ENCODE peak calls at places on chromosomes 11 and 22, in seven cellular contexts. V, H, O, N, E, D and S are unnamed samples.

GRCh38 chr11:28537822-28538221 is 429.6 kb downstream of the METTL15 start:
- DNase-seq in V (no peak), H (peak; percentile 21), O (no peak), N (no peak), E (no peak), D (no peak), S (no peak)

GRCh38 chr11:848988-849824 is 6.6 kb downstream of the TSPAN4 start:
- DNase-seq in V (no peak), H (no peak), O (peak; percentile 28), N (peak; percentile 58), E (no peak), D (no peak), S (no peak)

GRCh38 chr11:106733518-106734162 is 284.6 kb downstream of the GUCY1A2 start:
- DNase-seq in V (no peak), H (peak; percentile 64), O (no peak), N (no peak), E (no peak), D (no peak), S (no peak)

GRCh38 chr11:66789097-66789890 is 53.9 kb upstream of the RCE1 start:
- DNase-seq in V (no peak), H (peak; percentile 17), O (no peak), N (peak; percentile 48), E (no peak), D (peak; percentile 94), S (peak; percentile 50)

GRCh38 chr11:120023120-120023519 is 114.8 kb downstream of the TRIM29 start:
- DNase-seq in V (no peak), H (no peak), O (no peak), N (no peak), E (no peak), D (no peak), S (no peak)

GRCh38 chr11:6418958-6419611 is at the start of gene APBB1:
- DNase-seq in V (no peak), H (peak; percentile 59), O (peak; percentile 36), N (peak; percentile 88), E (no peak), D (no peak), S (no peak)

GRCh38 chr11:80104196-80104595 is 663.4 kb upstream of the TENM4 start:
- DNase-seq in V (no peak), H (no peak), O (no peak), N (no peak), E (no peak), D (no peak), S (no peak)

GRCh38 chr11:42778193-42778592 is 533.6 kb upstream of the API5 start:
- DNase-seq in V (no peak), H (no peak), O (no peak), N (no peak), E (no peak), D (no peak), S (no peak)

GRCh38 chr11:22407899-22408298 is 69.7 kb downstream of the SLC17A6 start:
- DNase-seq in V (no peak), H (no peak), O (no peak), N (no peak), E (no peak), D (no peak), S (no peak)

GRCh38 chr11:78684377-78684776 is 109.7 kb upstream of the NARS2 start:
- DNase-seq in V (no peak), H (no peak), O (no peak), N (no peak), E (no peak), D (no peak), S (no peak)

GRCh38 chr11:35932641-35933571 is 11.0 kb upstream of the LDLRAD3 start:
- DNase-seq in V (no peak), H (peak; percentile 5), O (no peak), N (no peak), E (no peak), D (peak; percentile 95), S (no peak)

GRCh38 chr11:74522776-74523175 is 29.3 kb upstream of the LIPT2 start:
- DNase-seq in V (no peak), H (no peak), O (no peak), N (no peak), E (no peak), D (no peak), S (no peak)

GRCh38 chr11:112523477-112523876 is 262.8 kb upstream of the PLET1 start:
- DNase-seq in V (no peak), H (no peak), O (no peak), N (no peak), E (no peak), D (no peak), S (no peak)

GRCh38 chr11:120824242-120824641 is 199.7 kb upstream of the TBCEL start:
- DNase-seq in V (no peak), H (no peak), O (no peak), N (no peak), E (no peak), D (no peak), S (no peak)

GRCh38 chr22:48755332-48755949 is 1072.2 kb downstream of the BRD1 start:
- DNase-seq in V (no peak), H (no peak), O (no peak), N (peak; percentile 2), E (no peak), D (no peak), S (no peak)

GRCh38 chr11:111764621-111765020 is 1.6 kb downstream of the PPP2R1B start:
- DNase-seq in V (no peak), H (peak; percentile 17), O (no peak), N (no peak), E (no peak), D (no peak), S (no peak)

GRCh38 chr22:39559456-39560105 is 11.0 kb upstream of the CACNA1I start:
- DNase-seq in V (no peak), H (no peak), O (no peak), N (peak; percentile 27), E (no peak), D (peak; percentile 81), S (no peak)

GRCh38 chr22:46707827-46708570 is 30.1 kb downstream of the CERK start:
- DNase-seq in V (no peak), H (no peak), O (no peak), N (no peak), E (no peak), D (no peak), S (no peak)

GRCh38 chr11:115885446-115885978 is 381.3 kb upstream of the CADM1 start:
- DNase-seq in V (no peak), H (no peak), O (no peak), N (no peak), E (no peak), D (no peak), S (no peak)

GRCh38 chr22:30265851-30266444 is 703 bp downstream of the OSM start:
- DNase-seq in V (no peak), H (no peak), O (no peak), N (no peak), E (no peak), D (no peak), S (no peak)

GRCh38 chr22:26380072-26380471 is 49.0 kb upstream of the ASPHD2 start:
- DNase-seq in V (no peak), H (no peak), O (no peak), N (no peak), E (no peak), D (no peak), S (no peak)
- H2AFZ ChIP-seq in V (no peak overlapping the region), H (no peak overlapping the region), O (no peak overlapping the region), N (no peak overlapping the region), E (no peak overlapping the region), D (no peak overlapping the region), S (no peak overlapping the region)

GRCh38 chr22:50302041-50302541 is 5.4 kb downstream of the PLXNB2 start:
- DNase-seq in V (no peak), H (no peak), O (no peak), N (peak; percentile 47), E (no peak), D (no peak), S (no peak)

GRCh38 chr22:50303848-50304527 is 3.5 kb downstream of the PLXNB2 start:
- DNase-seq in V (no peak), H (no peak), O (no peak), N (peak; percentile 83), E (no peak), D (peak; percentile 94), S (peak; percentile 23)

GRCh38 chr22:50304528-50305392 is 2.7 kb downstream of the PLXNB2 start:
- DNase-seq in V (no peak), H (peak; percentile 62), O (no peak), N (peak; percentile 48), E (no peak), D (peak; percentile 75), S (no peak)

GRCh38 chr22:50302564-50302963 is 4.9 kb downstream of the PLXNB2 start:
- DNase-seq in V (no peak), H (no peak), O (no peak), N (no peak), E (no peak), D (no peak), S (no peak)

DNA sequence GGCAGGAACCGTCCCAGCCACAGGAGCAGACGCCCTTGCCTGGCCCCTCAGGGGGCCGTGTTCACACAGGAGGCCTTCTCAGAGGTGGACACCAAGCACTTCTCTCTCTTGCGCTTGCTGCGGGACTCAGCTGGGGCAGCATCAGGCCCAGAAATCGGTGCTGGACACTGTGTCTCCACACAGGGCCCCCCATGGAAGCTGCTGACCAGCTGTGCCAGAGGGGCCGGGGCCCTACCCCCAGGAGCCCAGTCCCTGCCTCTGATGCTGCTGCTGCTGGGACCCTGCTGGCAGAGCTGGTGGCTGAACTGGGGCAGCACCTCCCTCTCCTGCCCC is 4.0 kb downstream of the PLXNB2 start:
- DNase-seq in V (no peak), H (no peak), O (no peak), N (no peak), E (no peak), D (no peak), S (no peak)
- H2AFZ ChIP-seq in V (no peak overlapping the region), H (no peak overlapping the region), O (no peak overlapping the region), N (no peak overlapping the region), E (no peak overlapping the region), D (no peak overlapping the region), S (no peak overlapping the region)

DNA sequence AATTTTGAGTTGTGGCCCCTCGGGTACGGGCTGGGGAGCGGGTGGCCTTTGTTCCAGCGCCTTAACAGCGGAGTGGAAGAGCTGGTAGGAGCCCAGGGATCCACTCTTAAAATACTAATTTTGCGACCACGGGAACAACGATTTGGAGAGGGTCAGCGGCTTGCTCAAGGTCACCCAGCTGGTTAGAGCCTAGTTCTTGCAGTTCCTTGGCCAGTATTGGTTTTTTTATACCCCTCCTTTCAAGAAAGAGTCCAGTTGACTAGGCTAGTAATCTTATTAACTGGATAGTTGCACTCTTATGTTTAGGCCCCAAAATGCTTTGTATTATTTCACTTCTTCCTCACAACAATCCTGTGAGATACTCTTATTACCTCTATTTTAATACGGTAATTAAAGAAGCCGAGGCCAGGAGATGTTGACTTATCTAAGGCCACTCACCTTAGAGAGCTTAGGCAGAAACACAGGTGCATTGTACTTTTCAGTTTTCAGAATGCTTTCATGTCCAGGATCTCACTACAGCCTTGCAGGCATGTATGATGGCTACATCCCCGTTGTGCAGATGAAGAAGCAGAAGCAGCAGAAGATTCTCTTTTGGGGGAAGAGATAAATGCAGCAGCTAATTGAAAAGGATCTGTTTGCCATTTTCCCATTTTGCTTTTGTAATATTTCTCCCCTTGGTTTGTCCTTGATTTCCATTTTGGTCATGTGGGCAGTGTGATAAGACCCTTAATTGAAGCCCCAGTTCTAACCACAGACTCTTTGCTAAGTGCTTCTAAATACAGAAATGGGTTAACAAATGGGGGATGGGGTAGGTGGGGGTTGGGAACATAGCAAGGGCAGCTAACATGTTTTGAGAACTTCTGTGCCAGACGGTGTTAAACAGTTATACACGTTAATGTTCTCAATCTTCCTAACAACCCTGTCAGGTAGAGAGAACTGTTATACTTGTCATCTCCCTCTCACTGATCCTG is 1.4 kb downstream of the SREBF2 start:
- DNase-seq in V (no peak), H (no peak), O (peak; percentile 43), N (no peak), E (no peak), D (no peak), S (peak; percentile 61)
- H2AFZ ChIP-seq in V (no peak overlapping the region), H (no peak overlapping the region), O (no peak overlapping the region), N (no peak overlapping the region), E (no peak overlapping the region), D (peak overlapping the region; percentile 75), S (no peak overlapping the region)

GRCh38 chr11:11519184-11519583 is 102.6 kb downstream of the GALNT18 start:
- DNase-seq in V (no peak), H (no peak), O (no peak), N (no peak), E (no peak), D (no peak), S (no peak)
- H2AFZ ChIP-seq in V (no peak overlapping the region), H (no peak overlapping the region), O (no peak overlapping the region), N (no peak overlapping the region), E (no peak overlapping the region), D (no peak overlapping the region), S (no peak overlapping the region)